ENCODE peak calls at places on chromosome 9, in seven cellular contexts. G is Peyer's patch; P is endodermal cell; Z is foreskin fibroblast; S is activated naive CD4-positive, alpha-beta T cell treated with anti-CD3 and anti-CD28 coated beads, Interleukin-2, amount 10 ng/mL, durations not matched to agents 7 days and 5 days; R is effector memory CD4-positive, alpha-beta T cell; Q is left lung. I is an unnamed sample.

GRCh38 chr9:136187197-136187596 is 17.7 kb downstream of the LHX3 start:
- DNase-seq in G (no peak), S (no peak), P (no peak), Q (no peak), R (no peak), Z (no peak), I (no peak)

GRCh38 chr9:98807070-98807810 is at the start of gene GALNT12:
- DNase-seq in G (peak), Z (no peak), P (peak), Q (no peak), S (peak), R (peak), I (peak)

GRCh38 chr9:133558191-133559126 is 24.0 kb downstream of the ADAMTSL2 start:
- DNase-seq in Q (peak), R (no peak), G (no peak), Z (peak), P (peak), S (no peak), I (no peak)

GRCh38 chr9:122941560-122942234 is 877 bp downstream of the RABGAP1 start:
- DNase-seq in G (no peak), Q (no peak), Z (peak), R (no peak), S (no peak), P (no peak), I (no peak)

GRCh38 chr9:136010176-136010575 is 49.0 kb upstream of the UBAC1 start:
- DNase-seq in S (no peak), R (no peak), P (no peak), G (no peak), Q (no peak), Z (no peak), I (no peak)

GRCh38 chr9:92635760-92636159 is 34.2 kb downstream of the IPPK start:
- DNase-seq in Q (no peak), R (no peak), Z (no peak), G (peak), P (peak), S (no peak), I (no peak)

GRCh38 chr9:68949271-68950000 is 64.5 kb downstream of the PRKACG start:
- DNase-seq in S (peak), Q (no peak), Z (no peak), G (no peak), P (peak), R (no peak), I (no peak)

GRCh38 chr9:84187090-84187489 is 153.5 kb downstream of the SLC28A3 start:
- DNase-seq in P (no peak), S (no peak), Z (no peak), Q (no peak), R (no peak), G (no peak), I (no peak)

GRCh38 chr9:128399851-128400250 is 20.8 kb upstream of the CERCAM start:
- DNase-seq in G (no peak), Z (no peak), R (no peak), Q (no peak), P (no peak), S (no peak), I (no peak)

GRCh38 chr9:126327016-126327749 is 554 bp downstream of the MVB12B start:
- DNase-seq in G (peak), Q (no peak), S (peak), R (peak), P (peak), Z (no peak), I (peak)

GRCh38 chr9:70049672-70050271 is 6.1 kb downstream of the MAMDC2 start:
- DNase-seq in P (no peak), G (peak), R (no peak), S (no peak), Z (peak), Q (peak), I (no peak)

GRCh38 chr9:89359636-89360315 is 41.5 kb downstream of the SECISBP2 start:
- DNase-seq in R (no peak), P (peak), Z (peak), G (peak), Q (no peak), S (no peak), I (no peak)

GRCh38 chr9:125748511-125749099 is 1.4 kb downstream of the PBX3 start:
- DNase-seq in S (peak), P (peak), R (no peak), G (no peak), Z (no peak), Q (no peak), I (no peak)

GRCh38 chr9:72524820-72525539 is 3.6 kb downstream of the TMC1 start:
- DNase-seq in P (peak), Z (peak), G (peak), R (peak), Q (peak), S (no peak), I (peak)

GRCh38 chr9:138070815-138071214 is 193.2 kb downstream of the CACNA1B start:
- DNase-seq in Q (no peak), G (no peak), Z (no peak), S (no peak), P (peak), R (no peak), I (no peak)

GRCh38 chr9:82670000-82670399 is 392.9 kb downstream of the RASEF start:
- DNase-seq in R (no peak), S (no peak), Z (no peak), P (no peak), Q (no peak), G (no peak), I (no peak)

GRCh38 chr9:4097490-4097889 is 202.4 kb downstream of the GLIS3 start:
- DNase-seq in Z (no peak), Q (no peak), P (no peak), S (no peak), R (no peak), G (no peak), I (no peak)

I was measured in Calu3.